ENCODE peak calls at places on chromosomes 2 and 18, in seven cellular contexts. H is CD4-positive, alpha-beta memory T cell; S is HL-60; G is right lobe of liver; C is upper lobe of right lung; W is heart left ventricle; N is cardiac fibroblast. E is an unnamed sample.

GRCh38 chr2:178522950-178523595 is 42.8 kb downstream of the PLEKHA3 start:
- DNase-seq in H (peak; percentile 77), S (no peak), G (peak; percentile 74), C (peak; percentile 91), W (peak; percentile 81), N (peak; percentile 88), E (peak; percentile 29)

GRCh38 chr2:157032019-157032418 is 225.5 kb upstream of the GALNT5 start:
- DNase-seq in H (no peak), S (no peak), G (no peak), C (no peak), W (no peak), N (peak; percentile 98), E (peak; percentile 37)

GRCh38 chr2:129885735-129886134 is 93.7 kb upstream of the RAB6C start:
- DNase-seq in H (no peak), S (no peak), G (no peak), C (peak; percentile 21), W (no peak), N (no peak), E (no peak)

GRCh38 chr2:20611077-20611843 is 39.6 kb downstream of the HS1BP3 start:
- DNase-seq in H (no peak), S (no peak), G (peak; percentile 78), C (peak; percentile 78), W (peak; percentile 87), N (peak; percentile 97), E (peak; percentile 77)

GRCh38 chr2:95390272-95390880 is 12.1 kb upstream of the FAHD2A start:
- DNase-seq in H (no peak), S (no peak), G (peak; percentile 69), C (no peak), W (no peak), N (no peak), E (no peak)

GRCh38 chr2:10222-10875 is 36.0 kb downstream of the FAM110C start:
- DNase-seq in H (no peak), S (no peak), G (no peak), C (no peak), W (no peak), N (peak; percentile 4), E (no peak)

GRCh38 chr2:214127178-214127970 is 283.5 kb upstream of the VWC2L start:
- DNase-seq in H (no peak), S (no peak), G (no peak), C (no peak), W (no peak), N (peak; percentile 66), E (no peak)

GRCh38 chr2:217331577-217332139 is 471.8 kb upstream of the TNP1 start:
- DNase-seq in H (no peak), S (no peak), G (peak; percentile 28), C (no peak), W (no peak), N (peak; percentile 86), E (peak; percentile 96)

GRCh38 chr2:37590119-37590571 is 81.3 kb downstream of the CDC42EP3 start:
- DNase-seq in H (no peak), S (no peak), G (no peak), C (no peak), W (no peak), N (peak; percentile 73), E (no peak)

GRCh38 chr2:70616168-70616694 is 62.6 kb upstream of the TGFA start:
- DNase-seq in H (no peak), S (no peak), G (no peak), C (no peak), W (no peak), N (no peak), E (no peak)

GRCh38 chr2:224778474-224778877 is 62.3 kb upstream of the CCDC195 start:
- DNase-seq in H (peak; percentile 54), S (peak; percentile 6), G (no peak), C (no peak), W (no peak), N (peak; percentile 81), E (no peak)

GRCh38 chr2:152098033-152098797 is 629 bp downstream of the CACNB4 start:
- DNase-seq in H (no peak), S (no peak), G (peak; percentile 39), C (peak; percentile 75), W (peak; percentile 38), N (peak; percentile 17), E (no peak)

GRCh38 chr2:148259674-148260073 is 238.8 kb downstream of the MBD5 start:
- DNase-seq in H (no peak), S (no peak), G (no peak), C (no peak), W (no peak), N (peak; percentile 69), E (no peak)

GRCh38 chr2:181312515-181312927 is 144.7 kb upstream of the ITGA4 start:
- DNase-seq in H (peak; percentile 38), S (no peak), G (no peak), C (no peak), W (no peak), N (no peak), E (no peak)

GRCh38 chr2:25079050-25079635 is 37.3 kb downstream of the EFR3B start:
- DNase-seq in H (no peak), S (no peak), G (no peak), C (no peak), W (no peak), N (no peak), E (no peak)
- H3K4me3 ChIP-seq in H (no peak overlapping the region), S (no peak overlapping the region), G (no peak overlapping the region), C (no peak overlapping the region), W (peak overlapping the region; percentile 5), N (no peak overlapping the region), E (no peak overlapping the region)

GRCh38 chr2:127619191-127619590 is 26.8 kb upstream of the GPR17 start:
- DNase-seq in H (no peak), S (no peak), G (no peak), C (no peak), W (peak; percentile 8), N (no peak), E (no peak)
- H3K4me3 ChIP-seq in H (no peak overlapping the region), S (no peak overlapping the region), G (no peak overlapping the region), C (no peak overlapping the region), W (no peak overlapping the region), N (no peak overlapping the region), E (no peak overlapping the region)

GRCh38 chr2:61182059-61182383 is 20.0 kb downstream of the C2orf74 start:
- DNase-seq in H (no peak), S (no peak), G (no peak), C (no peak), W (no peak), N (no peak), E (no peak)

GRCh38 chr2:61183815-61184214 is 21.8 kb downstream of the C2orf74 start:
- DNase-seq in H (no peak), S (no peak), G (no peak), C (no peak), W (no peak), N (no peak), E (no peak)

GRCh38 chr2:61179701-61180639 is 18.0 kb downstream of the C2orf74 start:
- DNase-seq in H (no peak), S (no peak), G (no peak), C (no peak), W (peak; percentile 76), N (peak; percentile 84), E (no peak)

GRCh38 chr2:61180686-61181085 is 18.7 kb downstream of the C2orf74 start:
- DNase-seq in H (no peak), S (no peak), G (no peak), C (no peak), W (no peak), N (no peak), E (no peak)

GRCh38 chr2:61181382-61182058 is 19.5 kb downstream of the C2orf74 start:
- DNase-seq in H (no peak), S (no peak), G (no peak), C (no peak), W (no peak), N (peak; percentile 28), E (no peak)
- H3K4me3 ChIP-seq in H (no peak overlapping the region), S (no peak overlapping the region), G (no peak overlapping the region), C (no peak overlapping the region), W (no peak overlapping the region), N (no peak overlapping the region), E (no peak overlapping the region)

DNA sequence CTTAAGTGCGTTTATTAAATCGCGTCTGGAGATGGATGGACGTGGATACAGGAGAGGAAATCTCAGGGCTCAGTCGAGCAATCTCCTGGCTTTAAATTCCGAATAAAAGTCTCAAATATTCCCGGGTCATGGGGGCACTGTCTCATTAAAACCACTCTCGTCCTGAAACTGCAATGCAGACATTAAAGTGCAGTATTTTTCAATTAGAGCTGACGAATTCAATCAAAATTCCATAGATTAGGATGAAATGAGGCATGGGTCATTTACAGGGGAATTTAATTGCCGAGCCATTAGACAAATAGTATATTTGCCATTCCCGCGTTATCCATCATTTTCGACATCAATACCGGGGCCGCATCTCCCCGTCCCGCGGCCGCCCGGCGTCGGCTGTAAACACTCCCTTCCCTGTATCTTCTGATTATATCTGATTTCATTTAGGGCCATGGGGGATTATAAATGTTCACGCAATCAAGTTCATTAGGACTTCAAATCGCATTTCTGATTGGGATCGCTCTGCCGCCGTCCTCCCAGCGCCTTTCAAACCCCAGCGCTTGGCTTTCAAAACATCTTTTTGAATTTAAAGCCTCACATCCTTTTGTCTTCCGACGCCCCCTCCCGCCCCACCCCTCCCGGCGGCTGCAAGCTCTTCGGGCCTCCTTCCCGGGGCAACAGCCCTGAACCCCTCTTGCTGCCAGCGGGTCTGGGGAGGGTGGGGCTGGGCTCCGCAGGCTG is 10.9 kb upstream of the GBX2 start:
- DNase-seq in H (no peak), S (no peak), G (no peak), C (no peak), W (no peak), N (no peak), E (no peak)
- H3K4me3 ChIP-seq in H (no peak overlapping the region), S (no peak overlapping the region), G (no peak overlapping the region), C (no peak overlapping the region), W (peak overlapping the region; percentile 45), N (peak overlapping the region; percentile 53), E (peak overlapping the region; percentile 58)

GRCh38 chr2:44934521-44934961 is 7.0 kb upstream of the SIX3 start:
- DNase-seq in H (no peak), S (no peak), G (no peak), C (no peak), W (no peak), N (no peak), E (no peak)
- H3K4me3 ChIP-seq in H (no peak overlapping the region), S (peak overlapping the region; percentile 13), G (no peak overlapping the region), C (no peak overlapping the region), W (peak overlapping the region; percentile 33), N (no peak overlapping the region), E (peak overlapping the region; percentile 43)

DNA sequence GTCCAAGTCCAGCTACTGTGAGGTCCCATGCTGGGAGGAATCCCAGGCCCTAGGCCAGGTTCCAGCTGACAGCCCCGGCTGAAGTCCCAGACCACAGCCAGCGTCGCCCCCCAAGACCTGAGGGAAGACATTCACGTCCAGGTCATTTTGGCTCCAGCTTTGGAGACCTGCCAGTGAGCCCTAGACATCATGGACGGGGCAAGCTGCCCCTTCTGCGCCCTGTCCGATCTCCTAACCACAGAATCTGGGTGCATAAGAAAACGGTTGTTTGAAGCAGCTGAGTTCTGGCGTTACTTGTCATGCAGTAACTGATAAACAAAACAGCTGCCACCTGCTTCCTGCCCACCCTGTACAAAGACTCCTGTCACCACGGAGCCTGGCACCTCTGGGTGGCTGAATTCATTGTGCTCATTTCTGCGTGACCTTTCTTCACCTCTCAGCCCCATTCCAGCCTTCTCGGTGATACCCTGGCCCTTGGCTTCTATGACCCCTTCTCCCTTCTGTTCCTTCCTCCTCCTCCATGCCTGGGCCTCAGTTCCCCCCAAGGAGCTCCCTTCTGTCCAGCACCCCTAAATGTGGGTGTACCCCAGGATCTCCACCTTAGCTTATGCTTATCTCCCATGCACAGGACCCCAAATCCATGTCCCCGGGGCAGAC is 72.6 kb upstream of the SMAD7 start:
- DNase-seq in H (no peak), S (no peak), G (no peak), C (peak; percentile 13), W (peak; percentile 14), N (no peak), E (no peak)
- H3K4me3 ChIP-seq in H (no peak overlapping the region), S (no peak overlapping the region), G (no peak overlapping the region), C (no peak overlapping the region), W (no peak overlapping the region), N (no peak overlapping the region), E (no peak overlapping the region)

E was measured in epithelial cell of proximal tubule.